ENCODE peak calls at places on chromosomes 6 and 20, in six cellular contexts. M is left lung; N is effector memory CD4-positive, alpha-beta T cell; X is AG04450; Z is PC-3; R is small intestine. U is an unnamed sample.

GRCh38 chr20:41339957-41340326 is 679 bp upstream of the LPIN3 start:
- DNase-seq in M (peak), N (peak), X (no peak), Z (peak), R (peak), U (peak)

GRCh38 chr6:159169193-159169555 is at the start of gene FNDC1:
- DNase-seq in M (no peak), N (peak), X (no peak), Z (no peak), R (no peak), U (no peak)

GRCh38 chr6:123091091-123091895 is 95.3 kb downstream of the CLVS2 start:
- DNase-seq in M (no peak), N (no peak), X (no peak), Z (peak), R (peak), U (no peak)

GRCh38 chr6:47698342-47698787 is at the start of gene ADGRF4:
- DNase-seq in M (no peak), N (no peak), X (no peak), Z (peak), R (peak), U (no peak)

GRCh38 chr6:63663147-63663877 is 27.7 kb downstream of the PHF3 start:
- DNase-seq in M (no peak), N (no peak), X (peak), Z (peak), R (peak), U (no peak)

GRCh38 chr6:19538086-19538485 is 299.1 kb upstream of the ID4 start:
- DNase-seq in M (no peak), N (no peak), X (no peak), Z (peak), R (peak), U (no peak)

GRCh38 chr6:8087870-8088269 is 14.5 kb downstream of the EEF1E1 start:
- DNase-seq in M (no peak), N (no peak), X (no peak), Z (no peak), R (no peak), U (no peak)

GRCh38 chr20:3400260-3401155 is 7.0 kb downstream of the DNAAF9 start:
- DNase-seq in M (no peak), N (no peak), X (no peak), Z (no peak), R (no peak), U (no peak)

GRCh38 chr6:119052292-119052889 is 26.1 kb downstream of the FAM184A start:
- DNase-seq in M (no peak), N (no peak), X (no peak), Z (no peak), R (no peak), U (no peak)

GRCh38 chr6:42177514-42178364 is 4.6 kb downstream of the GUCA1A start:
- DNase-seq in M (no peak), N (no peak), X (no peak), Z (no peak), R (no peak), U (no peak)

GRCh38 chr6:90003941-90004340 is 109.7 kb downstream of the GJA10 start:
- DNase-seq in M (no peak), N (no peak), X (no peak), Z (no peak), R (no peak), U (no peak)

GRCh38 chr20:19970256-19970765 is 46.9 kb upstream of the NAA20 start:
- DNase-seq in M (no peak), N (no peak), X (no peak), Z (no peak), R (no peak), U (no peak)

GRCh38 chr6:99592900-99593299 is 13.7 kb upstream of the PRDM13 start:
- DNase-seq in M (no peak), N (no peak), X (no peak), Z (no peak), R (no peak), U (no peak)

GRCh38 chr6:129598244-129599187 is 111.5 kb downstream of the ARHGAP18 start:
- DNase-seq in M (no peak), N (no peak), X (peak), Z (peak), R (peak), U (no peak)

GRCh38 chr6:11202513-11203305 is 29.8 kb downstream of the NEDD9 start:
- DNase-seq in M (no peak), N (no peak), X (no peak), Z (no peak), R (peak), U (peak)

GRCh38 chr20:3309226-3309625 is 70.2 kb upstream of the SLC4A11 start:
- DNase-seq in M (no peak), N (no peak), X (no peak), Z (no peak), R (no peak), U (no peak)

GRCh38 chr6:47034919-47035318 is 7.2 kb downstream of the ADGRF1 start:
- DNase-seq in M (no peak), N (no peak), X (peak), Z (peak), R (no peak), U (no peak)

GRCh38 chr6:96760153-96760687 is 77.1 kb downstream of the GPR63 start:
- DNase-seq in M (no peak), N (no peak), X (no peak), Z (no peak), R (no peak), U (no peak)

GRCh38 chr20:36624068-36624813 is 18.7 kb downstream of the RAB5IF start:
- DNase-seq in M (no peak), N (no peak), X (no peak), Z (no peak), R (peak), U (no peak)

GRCh38 chr6:158374020-158374419 is 61.8 kb downstream of the TULP4 start:
- DNase-seq in M (no peak), N (no peak), X (no peak), Z (no peak), R (no peak), U (no peak)

GRCh38 chr20:49340161-49340966 is 62.5 kb upstream of the ZNFX1 start:
- DNase-seq in M (no peak), N (no peak), X (no peak), Z (peak), R (no peak), U (peak)

GRCh38 chr6:104187616-104188015 is 672.1 kb downstream of the HACE1 start:
- DNase-seq in M (no peak), N (no peak), X (no peak), Z (peak), R (no peak), U (no peak)

GRCh38 chr6:101614774-101615173 is 221.3 kb downstream of the GRIK2 start:
- DNase-seq in M (no peak), N (no peak), X (peak), Z (peak), R (no peak), U (no peak)

GRCh38 chr6:68282646-68283045 is 352.4 kb upstream of the ADGRB3 start:
- DNase-seq in M (no peak), N (no peak), X (no peak), Z (no peak), R (no peak), U (no peak)

GRCh38 chr6:164130151-164130550 is 715.6 kb downstream of the QKI start:
- DNase-seq in M (no peak), N (no peak), X (no peak), Z (no peak), R (no peak), U (peak)

GRCh38 chr6:17962436-17963031 is 24.9 kb downstream of the KIF13A start:
- DNase-seq in M (peak), N (no peak), X (peak), Z (no peak), R (no peak), U (peak)

GRCh38 chr6:73766040-73766439 is 70.0 kb downstream of the CD109 start:
- DNase-seq in M (no peak), N (no peak), X (no peak), Z (no peak), R (no peak), U (no peak)

GRCh38 chr6:55875420-55875819 is at the start of gene BMP5:
- DNase-seq in M (no peak), N (no peak), X (no peak), Z (no peak), R (no peak), U (no peak)

GRCh38 chr20:17895641-17896246 is 72.8 kb downstream of the SNX5 start:
- DNase-seq in M (peak), N (no peak), X (no peak), Z (no peak), R (no peak), U (no peak)

GRCh38 chr6:127177929-127178231 is 59.4 kb downstream of the RSPO3 start:
- DNase-seq in M (no peak), N (no peak), X (no peak), Z (no peak), R (no peak), U (no peak)

GRCh38 chr20:37526238-37526838 is 1.3 kb downstream of the BLCAP start:
- DNase-seq in M (no peak), N (no peak), X (no peak), Z (peak), R (peak), U (no peak)

GRCh38 chr6:136685540-136686108 is 106.7 kb downstream of the MAP3K5 start:
- DNase-seq in M (no peak), N (no peak), X (no peak), Z (peak), R (no peak), U (no peak)

GRCh38 chr6:40485300-40485699 is 101.9 kb downstream of the LRFN2 start:
- DNase-seq in M (no peak), N (no peak), X (no peak), Z (no peak), R (no peak), U (no peak)

GRCh38 chr6:1367771-1368170 is 21.6 kb upstream of the FOXF2 start:
- DNase-seq in M (no peak), N (no peak), X (no peak), Z (no peak), R (no peak), U (no peak)

GRCh38 chr6:83633149-83633548 is 75.8 kb downstream of the SNAP91 start:
- DNase-seq in M (no peak), N (no peak), X (no peak), Z (no peak), R (no peak), U (no peak)

DNA sequence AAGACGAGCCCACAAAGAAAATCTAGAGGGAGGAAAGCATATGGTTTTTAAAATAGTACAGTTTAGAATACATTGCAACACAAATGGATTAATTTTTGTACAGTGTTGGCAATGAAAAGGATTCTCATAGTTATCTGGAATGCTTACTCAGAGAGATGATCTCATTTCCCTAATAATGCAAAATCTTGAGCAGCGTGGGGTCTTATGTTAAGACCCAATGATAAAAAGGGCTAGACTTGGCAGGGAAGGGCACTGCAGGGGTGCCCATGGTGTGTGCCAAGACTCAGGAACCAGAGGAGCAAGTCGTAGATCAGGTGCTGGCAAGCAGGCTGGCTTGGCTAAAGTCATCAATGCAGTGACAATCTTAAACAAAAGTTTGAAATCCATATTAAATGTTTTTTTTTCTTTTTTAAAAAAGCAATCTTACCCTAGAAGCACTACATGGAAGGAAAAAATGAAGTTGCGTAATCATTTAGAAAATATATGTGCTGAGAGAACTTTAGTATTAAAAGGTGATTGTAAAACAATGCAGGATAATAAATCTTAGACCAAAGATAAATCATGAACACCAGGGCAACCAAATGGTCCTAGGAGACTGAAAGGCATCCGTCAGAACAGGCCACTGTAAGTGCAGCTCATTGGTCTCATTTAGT is 268.5 kb downstream of the UST start:
- DNase-seq in M (no peak), N (no peak), X (no peak), Z (peak), R (no peak), U (no peak)
- H3K4me3 ChIP-seq in M (no peak), N (no peak), X (no peak), Z (no peak), R (no peak), U (no peak)

GRCh38 chr20:47421076-47421475 is 64.6 kb upstream of the ZMYND8 start:
- DNase-seq in M (no peak), N (no peak), X (no peak), Z (no peak), R (no peak), U (no peak)
- H3K27ac ChIP-seq in M (no peak), N (no peak), X (no peak), Z (no peak), R (no peak), U (no peak)

GRCh38 chr20:1467082-1467354 is 369 bp upstream of the NSFL1C start:
- DNase-seq in M (no peak), N (no peak), X (no peak), Z (no peak), R (no peak), U (no peak)
- H3K4me3 ChIP-seq in M (peak), N (peak), X (peak), Z (peak), R (peak), U (peak)

DNA sequence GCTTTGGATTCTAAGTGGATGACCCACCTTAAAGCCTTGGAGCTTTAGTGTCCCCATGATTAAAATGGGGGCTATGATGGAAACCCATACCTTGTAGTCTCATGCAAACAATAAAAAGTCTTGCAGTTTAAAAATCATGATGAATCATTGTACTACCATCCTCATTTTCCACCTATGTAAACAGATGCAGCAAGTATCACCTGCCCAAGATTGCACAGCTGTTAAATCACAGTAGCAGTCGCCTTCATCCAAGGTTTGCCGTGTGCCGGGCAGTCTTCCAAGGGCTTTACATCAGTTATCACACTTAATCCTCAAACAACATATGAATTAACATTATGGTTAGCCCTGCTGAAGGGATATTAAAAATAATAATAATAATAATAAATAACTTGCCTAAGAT is 210.3 kb downstream of the FOXA2 start:
- DNase-seq in M (no peak), N (no peak), X (no peak), Z (peak), R (no peak), U (no peak)
- H3K27ac ChIP-seq in M (no peak), N (no peak), X (no peak), Z (no peak), R (no peak), U (no peak)

GRCh38 chr20:51525241-51526104 is 17.0 kb downstream of the NFATC2 start:
- DNase-seq in M (no peak), N (peak), X (no peak), Z (no peak), R (peak), U (no peak)

GRCh38 chr20:51526754-51527153 is 15.8 kb downstream of the NFATC2 start:
- DNase-seq in M (no peak), N (no peak), X (no peak), Z (no peak), R (no peak), U (no peak)

GRCh38 chr20:51523276-51524013 is 19.1 kb downstream of the NFATC2 start:
- DNase-seq in M (no peak), N (no peak), X (no peak), Z (no peak), R (no peak), U (no peak)

GRCh38 chr20:51528263-51529026 is 14.1 kb downstream of the NFATC2 start:
- DNase-seq in M (no peak), N (peak), X (no peak), Z (no peak), R (no peak), U (no peak)

GRCh38 chr20:51526105-51526470 is 16.4 kb downstream of the NFATC2 start:
- DNase-seq in M (no peak), N (no peak), X (no peak), Z (no peak), R (no peak), U (no peak)
- H3K4me3 ChIP-seq in M (peak), N (peak), X (no peak), Z (no peak), R (no peak), U (no peak)

DNA sequence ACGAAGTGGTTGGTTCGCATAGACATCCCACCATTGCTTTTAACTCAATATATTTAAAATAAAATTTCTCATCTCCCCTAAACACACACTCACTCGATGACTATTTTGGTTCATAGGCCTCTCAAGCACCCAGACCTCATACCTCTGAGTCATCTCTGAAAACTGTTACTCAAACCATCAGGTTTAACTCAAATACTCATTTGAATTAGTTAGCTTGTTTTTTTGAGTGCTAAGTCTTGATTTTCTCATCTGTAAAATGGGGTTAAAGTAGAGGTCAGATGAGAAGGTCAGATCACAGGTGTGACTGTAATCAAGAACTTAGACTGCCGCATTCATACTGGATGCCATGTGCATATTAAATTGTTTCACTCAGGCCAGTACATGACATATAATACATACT is 243.9 kb upstream of the TENT5A start:
- DNase-seq in M (no peak), N (no peak), X (peak), Z (peak), R (no peak), U (no peak)
- H3K27ac ChIP-seq in M (no peak), N (no peak), X (peak), Z (peak), R (no peak), U (no peak)

GRCh38 chr6:24911983-24912382 is 23.8 kb downstream of the RIPOR2 start:
- DNase-seq in M (no peak), N (no peak), X (no peak), Z (no peak), R (no peak), U (no peak)
- H3K4me3 ChIP-seq in M (peak), N (peak), X (no peak), Z (no peak), R (no peak), U (peak)

GRCh38 chr6:153437193-153437592 is 306.1 kb upstream of the RGS17 start:
- DNase-seq in M (no peak), N (no peak), X (no peak), Z (no peak), R (no peak), U (no peak)
- H3K27ac ChIP-seq in M (no peak), N (no peak), X (no peak), Z (no peak), R (no peak), U (no peak)

GRCh38 chr6:142884214-142885035 is 60.6 kb downstream of the HIVEP2 start:
- DNase-seq in M (no peak), N (no peak), X (no peak), Z (no peak), R (no peak), U (no peak)

GRCh38 chr6:142887534-142887933 is 57.4 kb downstream of the HIVEP2 start:
- DNase-seq in M (no peak), N (no peak), X (no peak), Z (no peak), R (no peak), U (no peak)

GRCh38 chr6:142883011-142883410 is 62.0 kb downstream of the HIVEP2 start:
- DNase-seq in M (no peak), N (no peak), X (no peak), Z (no peak), R (no peak), U (no peak)

GRCh38 chr6:142886431-142887170 is 58.4 kb downstream of the HIVEP2 start:
- DNase-seq in M (no peak), N (no peak), X (no peak), Z (peak), R (peak), U (no peak)

DNA sequence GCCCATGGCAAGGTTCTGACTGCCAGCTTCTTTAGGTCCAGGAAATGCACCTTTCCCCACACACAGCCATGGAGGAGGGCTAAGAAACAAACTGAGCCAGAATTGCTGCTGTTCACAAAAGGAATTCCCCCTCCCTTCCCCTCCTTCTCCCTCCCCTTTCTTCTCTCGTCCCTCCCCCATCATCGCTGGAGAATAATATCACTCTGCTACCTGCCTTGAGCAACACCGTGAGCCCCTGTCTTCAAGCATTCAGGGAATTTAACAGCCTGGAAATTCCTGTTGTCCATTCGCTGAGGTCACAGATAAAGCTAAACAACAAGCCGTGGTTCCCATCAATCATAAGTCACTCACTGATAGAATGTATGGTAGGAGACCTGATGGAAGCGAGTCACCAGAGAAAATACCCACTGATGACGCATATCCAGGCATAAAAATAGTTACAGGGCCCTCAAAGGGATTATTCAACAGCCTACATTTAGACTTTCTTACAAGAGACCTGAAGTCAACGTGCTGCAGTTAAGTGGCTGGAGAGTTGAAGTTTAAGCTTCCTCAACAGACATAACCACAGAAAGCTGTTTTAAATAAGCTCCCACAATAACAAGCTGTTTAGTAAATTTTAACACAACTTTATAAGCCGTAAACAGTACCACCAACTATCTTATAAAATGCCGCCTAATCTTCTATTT is 59.7 kb downstream of the HIVEP2 start:
- DNase-seq in M (peak), N (peak), X (peak), Z (peak), R (peak), U (no peak)
- H3K4me3 ChIP-seq in M (peak), N (peak), X (peak), Z (peak), R (no peak), U (peak)

GRCh38 chr20:44208770-44209169 is 1.8 kb downstream of the OSER1 start:
- DNase-seq in M (no peak), N (no peak), X (no peak), Z (peak), R (no peak), U (no peak)
- H3K27ac ChIP-seq in M (no peak), N (no peak), X (no peak), Z (no peak), R (no peak), U (no peak)

U was measured in dorsolateral prefrontal cortex.